ENCODE peak calls at places on chromosomes 3 and 15, in seven cellular contexts. U is neuronal stem cell; C is esophagus squamous epithelium; B is colonic mucosa; Q is tibial nerve; Z is CD8-positive, alpha-beta memory T cell; M is SJSA1. K is an unnamed sample.

GRCh38 chr3:46713048-46713897 is 4.4 kb downstream of the PRSS50 start:
- DNase-seq in U (no peak), C (no peak), B (no peak), Q (no peak), Z (no peak), M (no peak), K (no peak)

GRCh38 chr3:143363276-143363675 is 243.7 kb downstream of the CHST2 start:
- DNase-seq in U (no peak), C (no peak), B (no peak), Q (no peak), Z (peak; percentile 28), M (no peak), K (no peak)

GRCh38 chr15:51678081-51678480 is 3.2 kb upstream of the SCG3 start:
- DNase-seq in U (no peak), C (no peak), B (no peak), Q (no peak), Z (no peak), M (no peak), K (no peak)

GRCh38 chr15:64930019-64930652 is 18.4 kb downstream of the ANKDD1A start:
- DNase-seq in U (no peak), C (no peak), B (no peak), Q (no peak), Z (no peak), M (peak; percentile 22), K (no peak)

GRCh38 chr3:2657408-2657807 is 452.8 kb downstream of the IL5RA start:
- DNase-seq in U (no peak), C (no peak), B (no peak), Q (no peak), Z (no peak), M (no peak), K (no peak)

GRCh38 chr15:70741107-70741511 is 22.2 kb downstream of the UACA start:
- DNase-seq in U (no peak), C (no peak), B (peak; percentile 69), Q (peak; percentile 83), Z (no peak), M (no peak), K (peak; percentile 53)

GRCh38 chr3:100226712-100227429 is 33.9 kb upstream of the TBC1D23 start:
- DNase-seq in U (no peak), C (no peak), B (no peak), Q (no peak), Z (no peak), M (no peak), K (no peak)

GRCh38 chr3:141663993-141664392 is 74.1 kb upstream of the RNF7 start:
- DNase-seq in U (no peak), C (no peak), B (no peak), Q (no peak), Z (no peak), M (peak; percentile 52), K (no peak)

GRCh38 chr15:90191795-90192494 is 9.2 kb upstream of the SEMA4B start:
- DNase-seq in U (no peak), C (peak; percentile 55), B (peak; percentile 96), Q (peak; percentile 43), Z (peak; percentile 39), M (peak; percentile 58), K (peak; percentile 94)

GRCh38 chr15:40232625-40233070 is 6.2 kb upstream of the PAK6 start:
- DNase-seq in U (no peak), C (no peak), B (no peak), Q (no peak), Z (no peak), M (no peak), K (no peak)

GRCh38 chr3:48637305-48637704 is 2.0 kb upstream of the SLC26A6 start:
- DNase-seq in U (no peak), C (no peak), B (no peak), Q (no peak), Z (no peak), M (no peak), K (no peak)

GRCh38 chr3:48410205-48411040 is 19.5 kb downstream of the PLXNB1 start:
- DNase-seq in U (no peak), C (no peak), B (peak; percentile 14), Q (no peak), Z (no peak), M (peak; percentile 28), K (no peak)

GRCh38 chr3:25648107-25648535 is 16.6 kb downstream of the TOP2B start:
- DNase-seq in U (peak; percentile 86), C (peak; percentile 6), B (peak; percentile 88), Q (peak; percentile 90), Z (peak; percentile 73), M (peak; percentile 77), K (peak; percentile 79)

GRCh38 chr3:16374047-16375019 is 109.3 kb downstream of the OXNAD1 start:
- DNase-seq in U (no peak), C (no peak), B (no peak), Q (no peak), Z (peak; percentile 46), M (no peak), K (no peak)

GRCh38 chr3:48086736-48087470 is 70.7 kb upstream of the MAP4 start:
- DNase-seq in U (no peak), C (no peak), B (no peak), Q (no peak), Z (no peak), M (no peak), K (no peak)

GRCh38 chr15:101676965-101677364 is 24.8 kb upstream of the TM2D3 start:
- DNase-seq in U (no peak), C (no peak), B (no peak), Q (no peak), Z (no peak), M (peak; percentile 73), K (no peak)

GRCh38 chr15:42191610-42192346 is 16.3 kb downstream of the VPS39 start:
- DNase-seq in U (no peak), C (no peak), B (no peak), Q (no peak), Z (no peak), M (no peak), K (no peak)

GRCh38 chr15:82986442-82986780 is 401 bp downstream of the RAMAC start:
- DNase-seq in U (no peak), C (no peak), B (no peak), Q (no peak), Z (no peak), M (no peak), K (no peak)

GRCh38 chr15:65303687-65304392 is 637 bp upstream of the RNU5B-1 start:
- DNase-seq in U (peak; percentile 48), C (no peak), B (peak; percentile 66), Q (peak; percentile 79), Z (no peak), M (peak; percentile 64), K (peak; percentile 68)

GRCh38 chr3:427128-427527 is 230.6 kb downstream of the CHL1 start:
- DNase-seq in U (no peak), C (no peak), B (no peak), Q (no peak), Z (no peak), M (no peak), K (no peak)
- H3K9me3 ChIP-seq in U (peaks cover 2% of the 10 kb centered on the region), C (no peaks in the 10 kb centered on the region), B (no peaks in the 10 kb centered on the region), Q (no peaks in the 10 kb centered on the region), Z (no peaks in the 10 kb centered on the region), M (peaks cover 6% of the 10 kb centered on the region), K (no peaks in the 10 kb centered on the region)

DNA sequence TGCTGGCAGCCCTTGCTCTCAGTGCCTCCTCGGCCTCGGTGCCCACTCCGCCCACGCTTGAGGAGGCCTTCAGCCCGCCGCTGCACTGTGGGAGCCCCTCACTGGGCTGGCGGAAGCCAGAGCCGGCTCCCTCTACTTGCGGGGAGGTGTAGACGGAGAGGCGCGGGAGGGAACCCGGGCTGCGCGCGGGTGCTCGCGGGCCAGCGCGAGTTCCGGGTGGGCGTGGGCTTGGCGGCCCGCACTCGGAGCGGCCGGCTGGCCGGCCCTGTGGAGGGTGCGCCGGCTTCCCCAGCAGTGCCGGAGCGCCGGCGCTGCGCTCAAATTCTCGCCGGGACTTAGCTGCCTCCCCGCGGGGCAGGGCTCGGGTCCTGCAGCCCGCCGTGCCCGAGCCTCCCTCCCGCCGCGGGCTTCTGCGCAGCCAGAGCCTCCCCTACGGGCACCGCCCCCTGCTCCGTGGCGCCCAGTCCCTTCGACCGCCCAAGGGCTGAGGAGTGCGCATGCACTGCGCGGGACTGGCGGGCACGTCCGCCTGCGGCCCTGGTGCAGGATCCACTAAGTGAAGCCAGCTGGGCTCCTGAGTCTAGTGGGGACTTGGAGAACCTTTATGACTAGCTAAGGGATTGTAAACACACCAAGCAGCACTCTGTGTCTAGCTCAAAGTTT is 231.5 kb downstream of the EFHB start:
- DNase-seq in U (no peak), C (no peak), B (peak; percentile 19), Q (no peak), Z (no peak), M (no peak), K (peak; percentile 8)
- H3K9me3 ChIP-seq in U (no peaks in the 10 kb centered on the region), C (peaks cover 6% of the 10 kb centered on the region), B (no peaks in the 10 kb centered on the region), Q (no peaks in the 10 kb centered on the region), Z (no peaks in the 10 kb centered on the region), M (no peaks in the 10 kb centered on the region), K (no peaks in the 10 kb centered on the region)

GRCh38 chr3:7106635-7107034 is 245.7 kb downstream of the GRM7 start:
- DNase-seq in U (no peak), C (no peak), B (no peak), Q (no peak), Z (no peak), M (no peak), K (no peak)

GRCh38 chr3:7112523-7113056 is 251.7 kb downstream of the GRM7 start:
- DNase-seq in U (no peak), C (no peak), B (no peak), Q (no peak), Z (no peak), M (no peak), K (no peak)
- H3K9me3 ChIP-seq in U (no peaks in the 10 kb centered on the region), C (no peaks in the 10 kb centered on the region), B (no peaks in the 10 kb centered on the region), Q (no peaks in the 10 kb centered on the region), Z (no peaks in the 10 kb centered on the region), M (no peaks in the 10 kb centered on the region), K (no peaks in the 10 kb centered on the region)

GRCh38 chr15:22258402-22259150 is 178.2 kb downstream of the OR4M2 start:
- DNase-seq in U (no peak), C (no peak), B (no peak), Q (no peak), Z (no peak), M (no peak), K (no peak)

GRCh38 chr15:22251422-22251821 is 171.1 kb downstream of the OR4M2 start:
- DNase-seq in U (no peak), C (no peak), B (no peak), Q (no peak), Z (no peak), M (no peak), K (no peak)

GRCh38 chr15:22257047-22257667 is 176.8 kb downstream of the OR4M2 start:
- DNase-seq in U (no peak), C (no peak), B (no peak), Q (no peak), Z (no peak), M (no peak), K (no peak)

GRCh38 chr15:22257668-22258401 is 177.5 kb downstream of the OR4M2 start:
- DNase-seq in U (no peak), C (no peak), B (no peak), Q (no peak), Z (no peak), M (no peak), K (no peak)

DNA sequence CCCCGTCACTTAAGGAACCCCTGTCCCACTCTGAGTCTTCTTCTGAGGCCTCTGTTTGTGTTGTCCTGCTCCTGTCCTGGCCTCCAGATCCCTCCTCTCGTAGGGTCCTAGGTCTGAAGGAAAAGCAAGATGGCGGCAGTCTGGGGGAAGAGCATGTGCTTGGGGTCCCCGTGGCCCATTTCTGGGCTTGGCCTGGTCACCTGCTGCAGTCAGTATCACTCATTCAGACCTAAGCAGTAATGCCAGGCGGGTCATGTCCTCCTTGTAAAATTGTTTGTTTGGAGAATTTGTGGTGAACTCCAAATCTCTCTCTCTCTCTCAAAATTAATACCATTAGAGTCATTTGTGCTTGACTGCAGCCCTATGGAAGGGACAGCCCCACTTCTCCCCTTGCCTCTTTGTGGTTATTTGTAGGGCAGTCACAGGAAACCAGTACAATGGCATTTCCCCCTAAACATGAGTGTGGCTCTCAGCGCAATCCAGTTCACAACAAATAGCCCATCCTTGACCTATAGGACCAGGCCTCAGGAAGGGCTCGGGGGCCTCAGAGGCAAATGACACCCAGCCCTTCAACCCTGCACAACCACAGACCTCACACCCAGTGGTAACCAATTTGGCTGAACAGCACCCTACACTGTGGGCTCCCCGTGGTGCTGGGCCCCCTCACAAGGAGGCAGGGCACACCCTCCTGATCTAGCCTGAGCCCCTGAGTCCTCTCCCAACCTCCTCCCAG is 173.5 kb downstream of the OR4M2 start:
- DNase-seq in U (no peak), C (no peak), B (no peak), Q (no peak), Z (no peak), M (no peak), K (no peak)
- H3K9me3 ChIP-seq in U (peaks cover 15% of the 10 kb centered on the region), C (no peaks in the 10 kb centered on the region), B (no peaks in the 10 kb centered on the region), Q (no peaks in the 10 kb centered on the region), Z (no peaks in the 10 kb centered on the region), M (no peaks in the 10 kb centered on the region), K (no peaks in the 10 kb centered on the region)

K was measured in small intestine.